ENCODE peak calls at places on chromosomes 4 and X, in eight cellular contexts. A is fibroblast of pulmonary artery; U is lung microvascular endothelial cell; Z is effector memory CD8-positive, alpha-beta T cell; Y is keratinocyte; X is germinal center; F is hepatic stellate cell; E is non-pigmented ciliary epithelial cell. I is an unnamed sample.

GRCh38 chr4:6674500-6675149 is 19.1 kb upstream of the S100P start:
- DNase-seq in A (peak; percentile 41), U (peak; percentile 54), Z (peak; percentile 68), Y (no peak), X (peak; percentile 66), F (no peak), E (no peak), I (peak; percentile 53)

GRCh38 chrX:55598333-55598732 is 24.9 kb upstream of the FOXR2 start:
- DNase-seq in A (no peak), U (no peak), Z (no peak), Y (no peak), X (no peak), F (no peak), E (no peak), I (no peak)

GRCh38 chr4:115323106-115323684 is 209.8 kb upstream of the NDST4 start:
- DNase-seq in A (no peak), U (no peak), Z (no peak), Y (no peak), X (no peak), F (no peak), E (no peak), I (peak; percentile 52)

GRCh38 chr4:1767770-1768366 is 25.2 kb upstream of the FGFR3 start:
- DNase-seq in A (peak; percentile 38), U (peak; percentile 46), Z (no peak), Y (no peak), X (peak; percentile 65), F (peak; percentile 76), E (no peak), I (peak; percentile 69)

GRCh38 chr4:80803337-80803736 is 227.2 kb upstream of the BMP3 start:
- DNase-seq in A (no peak), U (no peak), Z (no peak), Y (no peak), X (no peak), F (no peak), E (no peak), I (no peak)

GRCh38 chrX:40478457-40479065 is 102.2 kb upstream of the ATP6AP2 start:
- DNase-seq in A (no peak), U (no peak), Z (no peak), Y (no peak), X (no peak), F (no peak), E (no peak), I (no peak)

GRCh38 chr4:145390566-145390965 is 91.1 kb upstream of the SMAD1 start:
- DNase-seq in A (no peak), U (no peak), Z (no peak), Y (no peak), X (no peak), F (no peak), E (no peak), I (no peak)

GRCh38 chr4:149291463-149291862 is 524.2 kb downstream of the IQCM start:
- DNase-seq in A (peak; percentile 82), U (peak; percentile 76), Z (no peak), Y (no peak), X (no peak), F (no peak), E (peak; percentile 32), I (peak; percentile 72)

GRCh38 chr4:99946346-99947189 is at the start of gene DNAJB14:
- DNase-seq in A (peak; percentile 78), U (peak; percentile 83), Z (peak; percentile 75), Y (no peak), X (peak; percentile 85), F (peak; percentile 81), E (no peak), I (peak; percentile 91)

GRCh38 chr4:182492456-182492855 is 249.3 kb downstream of the TENM3 start:
- DNase-seq in A (peak; percentile 41), U (peak; percentile 59), Z (no peak), Y (no peak), X (no peak), F (peak; percentile 1), E (peak; percentile 38), I (peak; percentile 58)

GRCh38 chr4:105225500-105225899 is 78.8 kb downstream of the TET2 start:
- DNase-seq in A (no peak), U (no peak), Z (no peak), Y (no peak), X (no peak), F (no peak), E (no peak), I (no peak)